ENCODE peak calls at places on chromosome 22, in seven cellular contexts. I is right lobe of liver, M is NB4, L is heart left ventricle, C is ovary, P is spleen, D is A549. V is an unnamed sample.

GRCh38 chr22:35634981-35635540 is 13.2 kb upstream of the APOL6 start:
- DNase-seq in C (no peak), L (no peak), D (no peak), M (no peak), I (no peak), P (peak), V (no peak)

GRCh38 chr22:30830907-30831306 is 136.2 kb downstream of the OSBP2 start:
- DNase-seq in C (no peak), D (peak), P (no peak), L (peak), I (no peak), M (no peak), V (no peak)

GRCh38 chr22:20211997-20212753 is 55.9 kb downstream of the RTN4R start:
- DNase-seq in M (no peak), C (peak), L (peak), D (no peak), P (no peak), I (peak), V (no peak)

GRCh38 chr22:22871536-22872278 is 15.9 kb upstream of the IGLL5 start:
- DNase-seq in M (peak), P (no peak), C (no peak), I (no peak), D (no peak), L (no peak), V (peak)

GRCh38 chr22:40237788-40238424 is 60.2 kb downstream of the TNRC6B start:
- DNase-seq in M (no peak), L (no peak), I (no peak), D (no peak), P (no peak), C (no peak), V (no peak)

GRCh38 chr22:19972652-19973550 is 31.3 kb upstream of the TXNRD2 start:
- DNase-seq in D (no peak), I (no peak), C (no peak), L (no peak), P (no peak), M (no peak), V (no peak)

GRCh38 chr22:47307326-47307725 is 544.9 kb downstream of the TBC1D22A start:
- DNase-seq in D (peak), C (no peak), M (peak), I (no peak), P (no peak), L (no peak), V (peak)

GRCh38 chr22:23565942-23566715 is 14.0 kb downstream of the IGLL1 start:
- DNase-seq in I (no peak), C (no peak), D (no peak), P (peak), M (no peak), L (no peak), V (no peak)

GRCh38 chr22:48106715-48107259 is 1344.3 kb downstream of the TBC1D22A start:
- DNase-seq in P (no peak), L (no peak), D (no peak), M (no peak), C (no peak), I (no peak), V (no peak)

GRCh38 chr22:40094449-40094848 is 83.3 kb upstream of the TNRC6B start:
- DNase-seq in M (no peak), L (no peak), I (no peak), D (no peak), C (no peak), P (no peak), V (no peak)

GRCh38 chr22:46537221-46537945 is at the start of gene CELSR1:
- DNase-seq in I (no peak), M (peak), L (no peak), D (peak), C (no peak), P (no peak), V (no peak)

GRCh38 chr22:36386900-36387663 is 685 bp downstream of the MYH9 start:
- DNase-seq in M (peak), P (peak), D (no peak), I (peak), C (peak), L (peak), V (peak)

GRCh38 chr22:22789922-22790845 is 97.4 kb upstream of the IGLL5 start:
- DNase-seq in D (no peak), P (no peak), L (no peak), I (no peak), M (no peak), C (no peak), V (no peak)

DNA sequence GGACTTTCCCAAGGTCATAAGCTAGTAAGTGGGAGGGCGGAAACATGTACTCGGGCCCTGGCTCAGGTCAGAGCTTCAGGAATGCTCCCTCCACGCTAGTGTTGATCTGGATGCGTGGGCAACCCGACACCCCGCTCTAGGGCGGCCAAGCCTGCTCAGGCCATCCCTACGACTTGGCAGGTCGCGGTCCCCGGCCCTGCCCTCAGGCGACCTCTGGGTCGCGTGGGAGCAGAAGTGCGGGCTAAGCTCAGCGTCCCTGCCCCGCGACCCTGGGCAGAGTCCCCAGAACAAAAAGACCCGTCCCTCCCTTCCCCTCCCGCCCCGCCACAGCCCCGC is 781 bp upstream of the TEF start:
- DNase-seq in D (peak), I (no peak), L (peak), P (no peak), M (no peak), C (peak), V (peak)
- TF ChIP-seq POLR2A in D (no peak), I (peak), L (peak), P (no peak), M (peak), C (peak), V (peak)

GRCh38 chr22:17672417-17672991 is 33.9 kb downstream of the BCL2L13 start:
- DNase-seq in D (no peak), P (no peak), I (no peak), C (no peak), L (no peak), M (no peak), V (no peak)
- TF ChIP-seq POLR2A in D (no peak), P (no peak), I (no peak), C (no peak), L (no peak), M (no peak), V (no peak)

GRCh38 chr22:37502342-37503182 is 16.4 kb upstream of the MFNG start:
- DNase-seq in I (peak), P (no peak), D (peak), M (peak), L (no peak), C (no peak), V (peak)
- TF ChIP-seq POLR2A in I (peak), P (no peak), D (peak), M (no peak), L (no peak), C (no peak), V (no peak)

GRCh38 chr22:25136953-25137576 is 62.6 kb upstream of the CRYBB3 start:
- DNase-seq in L (no peak), P (no peak), I (no peak), M (no peak), D (no peak), C (no peak), V (no peak)

GRCh38 chr22:25134451-25134850 is 65.2 kb upstream of the CRYBB3 start:
- DNase-seq in M (no peak), D (no peak), C (no peak), L (no peak), I (no peak), P (no peak), V (no peak)

GRCh38 chr22:25130462-25130861 is 69.2 kb upstream of the CRYBB3 start:
- DNase-seq in D (no peak), M (no peak), I (no peak), P (no peak), C (no peak), L (no peak), V (no peak)

GRCh38 chr22:25131198-25131887 is 68.3 kb upstream of the CRYBB3 start:
- DNase-seq in P (no peak), L (no peak), I (peak), C (no peak), D (no peak), M (no peak), V (no peak)

GRCh38 chr22:25134028-25134427 is 65.6 kb upstream of the CRYBB3 start:
- DNase-seq in P (no peak), M (no peak), I (no peak), D (no peak), C (no peak), L (no peak), V (peak)
- TF ChIP-seq POLR2A in P (no peak), M (no peak), I (no peak), D (no peak), C (no peak), L (no peak), V (no peak)

DNA sequence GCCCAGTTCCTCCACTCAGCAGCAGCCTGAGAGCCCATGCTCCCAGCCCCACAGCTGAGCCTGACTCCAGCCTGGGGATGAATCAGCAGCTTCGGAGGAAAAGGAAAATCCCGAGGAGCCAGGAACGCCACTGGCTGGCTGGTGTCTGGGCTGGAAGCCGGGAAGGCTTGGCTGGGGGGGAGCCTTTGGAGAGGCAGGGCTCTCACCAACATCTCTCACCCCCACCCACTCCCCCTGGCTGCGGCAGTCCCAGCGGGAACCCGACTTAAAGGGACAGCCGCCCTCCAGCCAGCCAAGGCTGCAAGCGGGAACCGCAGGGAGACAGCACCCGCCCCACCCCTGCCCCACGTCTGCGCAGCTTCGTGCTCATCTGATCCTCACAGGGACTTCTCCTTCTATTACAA is 28.4 kb downstream of the KIAA0930 start:
- DNase-seq in I (no peak), P (peak), M (no peak), C (peak), L (peak), D (peak), V (peak)
- TF ChIP-seq POLR2A in I (no peak), P (no peak), M (no peak), C (no peak), L (no peak), D (peak), V (peak)

GRCh38 chr22:42154293-42154692 is 23.7 kb upstream of the CYP2D6 start:
- DNase-seq in M (no peak), L (no peak), I (no peak), C (no peak), P (no peak), D (no peak), V (no peak)

GRCh38 chr22:42152661-42153270 is 22.2 kb upstream of the CYP2D6 start:
- DNase-seq in C (no peak), L (no peak), I (no peak), M (no peak), P (no peak), D (no peak), V (no peak)

GRCh38 chr22:42156597-42156996 is 26.0 kb upstream of the CYP2D6 start:
- DNase-seq in M (no peak), D (no peak), I (no peak), P (no peak), L (no peak), C (no peak), V (no peak)

GRCh38 chr22:42156121-42156520 is 25.5 kb upstream of the CYP2D6 start:
- DNase-seq in C (no peak), I (no peak), D (no peak), L (no peak), M (no peak), P (no peak), V (no peak)

GRCh38 chr22:42154731-42155543 is 24.3 kb upstream of the CYP2D6 start:
- DNase-seq in C (no peak), P (no peak), L (no peak), I (peak), D (no peak), M (no peak), V (no peak)
- TF ChIP-seq POLR2A in C (no peak), P (no peak), L (no peak), I (no peak), D (no peak), M (no peak), V (no peak)

DNA sequence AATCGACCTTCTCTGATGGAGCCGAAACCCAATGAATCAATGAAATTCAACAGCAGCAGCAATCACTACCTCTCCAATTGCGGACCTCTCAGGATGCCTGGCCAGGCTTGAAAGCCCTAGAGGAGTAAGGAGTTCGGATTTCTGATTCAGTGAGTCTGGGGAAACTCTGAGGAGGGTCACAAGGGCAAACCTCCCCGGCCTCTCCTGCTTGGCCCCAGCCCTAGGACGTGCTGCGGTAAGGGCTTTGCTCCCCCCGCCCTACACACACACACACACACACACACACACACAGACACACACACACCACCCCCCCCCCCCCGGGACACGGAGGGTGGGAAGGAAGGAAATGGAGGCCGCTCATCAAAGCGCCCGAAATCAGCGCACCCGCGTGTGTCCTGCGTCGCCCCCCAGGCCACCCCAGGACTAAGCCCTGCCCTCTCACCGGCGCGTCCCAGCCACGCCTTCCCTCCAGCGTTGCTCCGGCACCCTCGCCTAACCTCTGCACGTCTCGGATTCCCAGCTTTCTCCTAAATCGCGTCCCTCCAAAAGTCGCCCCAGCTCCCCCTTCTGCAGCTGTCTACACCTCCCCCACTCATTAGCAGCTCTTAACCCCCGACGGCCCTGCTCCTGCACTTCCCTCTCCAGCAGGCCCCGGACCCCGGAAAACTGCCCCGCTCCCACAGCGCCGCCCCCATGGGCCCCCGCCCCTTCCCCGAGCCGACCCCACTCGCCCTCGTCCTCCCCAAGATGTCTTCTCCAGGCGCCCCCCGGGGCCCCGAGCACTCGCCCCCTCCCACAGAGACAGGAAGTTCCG is 680 bp downstream of the PACSIN2 start:
- DNase-seq in M (peak), P (peak), D (no peak), L (peak), I (peak), C (peak), V (peak)
- TF ChIP-seq POLR2A in M (no peak), P (no peak), D (no peak), L (no peak), I (no peak), C (no peak), V (no peak)

GRCh38 chr22:50275181-50276055 is 5.2 kb upstream of the MAPK11 start:
- DNase-seq in M (no peak), C (no peak), I (no peak), P (no peak), D (no peak), L (no peak), V (no peak)
- TF ChIP-seq POLR2A in M (no peak), C (no peak), I (no peak), P (no peak), D (no peak), L (no peak), V (no peak)

DNA sequence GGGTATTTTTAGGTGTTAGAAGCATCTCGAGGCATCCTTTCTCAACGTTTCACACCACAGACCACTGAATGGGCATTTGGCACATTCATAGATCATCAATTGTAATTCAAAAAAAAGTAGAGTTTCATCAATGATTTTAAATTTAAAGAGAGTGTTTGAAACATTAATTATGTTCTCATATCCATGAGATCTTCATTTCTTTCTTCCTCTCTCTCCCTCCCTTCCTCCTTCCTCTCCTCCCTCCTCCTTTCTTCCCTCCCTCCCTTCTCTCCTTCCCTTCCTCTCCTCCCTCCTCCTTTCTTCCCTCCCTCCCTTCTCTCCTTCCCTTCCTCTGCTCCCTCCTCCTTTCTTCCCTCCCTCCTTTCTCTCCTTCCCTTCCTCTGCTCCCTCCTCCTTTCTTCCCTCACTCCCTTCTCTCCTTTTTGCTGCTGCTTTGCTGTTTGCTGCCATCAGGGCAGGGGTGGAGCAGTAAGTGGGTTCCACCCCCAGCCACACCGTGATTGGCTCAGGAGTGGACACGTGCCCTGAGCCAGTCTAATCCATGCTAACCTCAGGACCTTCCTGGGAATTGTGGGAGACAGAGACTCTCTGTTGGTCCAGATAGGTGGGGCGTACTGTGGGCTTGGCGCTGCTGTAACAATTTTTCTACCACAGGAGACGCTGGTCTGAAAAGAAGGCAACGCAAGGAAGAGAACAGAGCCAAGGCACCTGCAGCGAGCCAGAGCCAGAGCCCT is 33.8 kb upstream of the APOBEC3A start:
- DNase-seq in P (no peak), I (no peak), L (peak), C (peak), D (peak), M (no peak), V (peak)
- TF ChIP-seq POLR2A in P (no peak), I (no peak), L (no peak), C (no peak), D (peak), M (no peak), V (peak)

DNA sequence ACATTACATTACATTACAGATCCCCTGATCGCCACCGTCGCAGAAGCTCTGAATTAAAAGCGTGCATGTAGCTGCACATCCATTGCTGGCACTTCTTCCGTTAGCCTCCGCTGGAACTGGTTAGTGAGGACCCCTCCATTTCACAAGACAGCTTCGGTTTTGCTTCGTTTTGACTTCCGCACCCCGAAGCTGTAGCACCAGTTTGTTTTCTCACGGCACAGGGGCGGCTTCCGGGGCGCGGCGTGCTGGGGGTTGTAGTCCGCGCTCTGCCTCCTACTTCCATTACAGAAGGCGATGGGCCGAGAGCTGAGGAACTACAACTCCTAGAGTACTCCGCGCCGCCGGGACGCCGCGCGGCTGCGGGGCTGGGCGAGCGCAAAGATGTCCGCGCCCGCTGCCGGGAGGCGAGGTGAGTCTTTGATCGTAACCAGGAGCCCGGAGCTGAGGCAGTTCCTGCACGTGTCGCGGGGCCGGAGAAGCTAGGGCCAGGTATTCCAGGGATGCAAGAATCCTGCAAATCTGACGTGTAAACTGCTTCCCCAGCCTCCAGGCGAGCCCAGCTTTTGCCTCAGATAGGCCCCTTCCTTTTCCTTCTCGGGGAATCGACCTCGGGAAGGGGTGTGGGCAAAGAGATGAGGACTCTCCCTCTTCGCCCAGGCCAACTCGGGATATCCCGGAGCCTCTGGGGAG is at the start of gene PEX26:
- DNase-seq in I (peak), C (peak), P (peak), L (peak), M (peak), D (peak), V (peak)
- TF ChIP-seq POLR2A in I (peak), C (no peak), P (no peak), L (no peak), M (peak), D (peak), V (peak)